ENCODE peak calls at places on chromosomes 7 and 10, in five cellular contexts. F, P, E, J and B are unnamed samples.

GRCh38 chr7:116283595-116284204 is 73.4 kb downstream of the TES start:
- DNase-seq in F (no peak), E (no peak), J (no peak), P (no peak), B (no peak)

GRCh38 chr7:122132341-122132740 is 11.7 kb downstream of the AASS start:
- DNase-seq in F (no peak), E (peak; percentile 37), P (no peak), J (no peak), B (peak; percentile 31)

GRCh38 chr10:119782981-119783664 is 57.3 kb downstream of the INPP5F start:
- DNase-seq in E (no peak), P (no peak), J (no peak), F (no peak), B (no peak)

GRCh38 chr10:7312179-7312857 is 98.5 kb downstream of the SFMBT2 start:
- DNase-seq in J (no peak), F (no peak), P (no peak), E (no peak), B (peak; percentile 33)

GRCh38 chr7:109752068-109752467 is 1182.4 kb downstream of the DNAJB9 start:
- DNase-seq in P (no peak), J (no peak), F (no peak), E (no peak), B (no peak)

GRCh38 chr7:130180571-130180971 is 24.6 kb downstream of the TMEM209 start:
- DNase-seq in E (no peak), P (no peak), F (no peak), J (no peak), B (no peak)

GRCh38 chr7:110386914-110387313 is 704.0 kb upstream of the LRRN3 start:
- DNase-seq in J (no peak), P (no peak), E (peak; percentile 1), F (peak; percentile 30), B (peak; percentile 32)

GRCh38 chr7:112743811-112744210 is 46.4 kb downstream of the TMEM168 start:
- DNase-seq in J (peak; percentile 39), P (no peak), E (no peak), F (no peak), B (no peak)

GRCh38 chr7:22990588-22990949 is 23.4 kb downstream of the HYCC1 start:
- DNase-seq in F (no peak), E (peak; percentile 39), J (no peak), P (no peak), B (peak; percentile 69)